ENCODE peak calls at places on chromosome 4, in seven cellular contexts. A is progenitor cell of endocrine pancreas, O is fibroblast of lung, I is SK-N-SH, T is lung, M is tibial artery, D is astrocyte of the spinal cord. Z is an unnamed sample.

GRCh38 chr4:40194602-40195161 is 2.1 kb upstream of the RHOH start:
- DNase-seq in A (no peak), O (no peak), D (no peak), I (peak), M (no peak), T (no peak), Z (peak)

GRCh38 chr4:53781614-53782467 is 190.6 kb upstream of the LNX1 start:
- DNase-seq in I (no peak), T (no peak), A (no peak), M (no peak), D (peak), O (peak), Z (no peak)

GRCh38 chr4:186948361-186949291 is 225.0 kb upstream of the FAT1 start:
- DNase-seq in T (no peak), D (peak), A (no peak), O (peak), M (no peak), I (peak), Z (no peak)

GRCh38 chr4:69032847-69033638 is 63.2 kb upstream of the UGT2B7 start:
- DNase-seq in O (no peak), M (no peak), D (no peak), A (no peak), T (no peak), I (no peak), Z (no peak)

GRCh38 chr4:159291176-159291575 is 188.3 kb downstream of the RAPGEF2 start:
- DNase-seq in D (no peak), A (no peak), I (no peak), T (no peak), O (no peak), M (no peak), Z (no peak)

GRCh38 chr4:138831943-138832342 is 183.6 kb upstream of the NOCT start:
- DNase-seq in M (no peak), I (no peak), T (no peak), A (no peak), D (no peak), O (no peak), Z (no peak)

GRCh38 chr4:165965503-165965902 is 92.5 kb downstream of the TLL1 start:
- DNase-seq in M (no peak), I (no peak), T (no peak), D (no peak), O (peak), A (no peak), Z (no peak)

GRCh38 chr4:75831856-75832405 is 70.3 kb downstream of the PPEF2 start:
- DNase-seq in M (no peak), I (no peak), A (no peak), T (no peak), D (no peak), O (no peak), Z (no peak)

GRCh38 chr4:131499139-131499873 is 1649.8 kb upstream of the PCDH10 start:
- DNase-seq in I (no peak), M (no peak), A (no peak), O (peak), T (no peak), D (peak), Z (no peak)

GRCh38 chr4:39464886-39465501 is 6.1 kb downstream of the LIAS start:
- DNase-seq in M (no peak), T (no peak), A (no peak), O (peak), I (peak), D (peak), Z (no peak)

GRCh38 chr4:54568184-54568583 is 89.6 kb upstream of the KIT start:
- DNase-seq in A (no peak), D (peak), T (no peak), M (no peak), I (no peak), O (peak), Z (no peak)

GRCh38 chr4:95536650-95537049 is 12.1 kb downstream of the UNC5C start:
- DNase-seq in I (no peak), D (no peak), M (no peak), O (no peak), A (no peak), T (no peak), Z (no peak)

GRCh38 chr4:33537527-33537926 is 2706.8 kb downstream of the ARAP2 start:
- DNase-seq in T (no peak), O (no peak), A (no peak), M (no peak), D (no peak), I (no peak), Z (no peak)

GRCh38 chr4:100079264-100079663 is 111.0 kb downstream of the DDIT4L start:
- DNase-seq in O (no peak), M (no peak), I (no peak), A (no peak), D (no peak), T (no peak), Z (peak)

GRCh38 chr4:53477666-53478065 is 100.2 kb downstream of the FIP1L1 start:
- DNase-seq in I (no peak), D (no peak), O (peak), A (no peak), T (no peak), M (no peak), Z (no peak)

GRCh38 chr4:26094911-26095310 is 180.9 kb downstream of the SMIM20 start:
- DNase-seq in M (no peak), A (no peak), D (no peak), O (peak), T (no peak), I (no peak), Z (no peak)

GRCh38 chr4:134585972-134586371 is 384.4 kb upstream of the PABPC4L start:
- DNase-seq in O (peak), M (no peak), D (no peak), I (no peak), A (no peak), T (no peak), Z (peak)

GRCh38 chr4:174157106-174157607 is 126.3 kb downstream of the FBXO8 start:
- DNase-seq in D (no peak), I (no peak), A (no peak), O (no peak), T (no peak), M (no peak), Z (no peak)

GRCh38 chr4:90572996-90573395 is 445.8 kb downstream of the CCSER1 start:
- DNase-seq in M (no peak), A (no peak), I (no peak), T (no peak), D (no peak), O (no peak), Z (no peak)

GRCh38 chr4:77248805-77249204 is 91.8 kb downstream of the CCNG2 start:
- DNase-seq in I (no peak), M (no peak), D (no peak), T (no peak), A (no peak), O (no peak), Z (no peak)

GRCh38 chr4:39718366-39719323 is 20.7 kb downstream of the UBE2K start:
- DNase-seq in D (no peak), I (no peak), A (no peak), T (peak), M (peak), O (peak), Z (peak)

GRCh38 chr4:8188085-8188484 is 11.0 kb upstream of the SH3TC1 start:
- DNase-seq in A (no peak), D (peak), O (no peak), M (no peak), I (peak), T (no peak), Z (no peak)

GRCh38 chr4:85149656-85150055 is 183.2 kb upstream of the WDFY3 start:
- DNase-seq in A (no peak), T (no peak), I (no peak), M (no peak), D (peak), O (peak), Z (no peak)

GRCh38 chr4:153114771-153115321 is 89.4 kb upstream of the TRIM2 start:
- DNase-seq in D (peak), M (no peak), A (no peak), I (no peak), T (no peak), O (peak), Z (peak)

GRCh38 chr4:116342143-116342542 is 743.2 kb downstream of the TRAM1L1 start:
- DNase-seq in D (no peak), I (no peak), O (no peak), T (no peak), M (no peak), A (no peak), Z (no peak)

GRCh38 chr4:12729384-12729783 is 754.8 kb downstream of the RAB28 start:
- DNase-seq in T (no peak), I (peak), M (no peak), O (peak), A (no peak), D (peak), Z (no peak)

GRCh38 chr4:149164282-149164681 is 651.4 kb downstream of the IQCM start:
- DNase-seq in M (no peak), A (no peak), D (peak), T (no peak), I (no peak), O (peak), Z (no peak)

GRCh38 chr4:165600959-165601674 is 222.3 kb downstream of the CPE start:
- DNase-seq in O (peak), A (no peak), T (no peak), M (no peak), I (no peak), D (no peak), Z (no peak)

GRCh38 chr4:150133605-150134004 is 55.4 kb downstream of the DCLK2 start:
- DNase-seq in O (no peak), A (no peak), D (no peak), T (no peak), I (no peak), M (no peak), Z (no peak)

GRCh38 chr4:1462009-1462767 is 55.9 kb upstream of the NKX1-1 start:
- DNase-seq in O (no peak), T (no peak), M (peak), I (peak), A (no peak), D (no peak), Z (no peak)

GRCh38 chr4:15920723-15921591 is 17.6 kb downstream of the FGFBP1 start:
- DNase-seq in T (peak), A (no peak), D (peak), O (peak), M (peak), I (no peak), Z (no peak)

GRCh38 chr4:109827672-109828071 is at the start of gene RRH:
- DNase-seq in I (no peak), D (no peak), A (no peak), O (no peak), M (no peak), T (no peak), Z (no peak)

GRCh38 chr4:109821186-109821585 is 5.6 kb downstream of the GAR1 start:
- DNase-seq in T (no peak), A (no peak), D (no peak), O (no peak), I (no peak), M (no peak), Z (no peak)

GRCh38 chr4:109826719-109827118 is 1.1 kb upstream of the RRH start:
- DNase-seq in O (peak), M (no peak), T (no peak), I (peak), D (peak), A (no peak), Z (no peak)
- TF ChIP-seq CTCF in O (peak), M (peak), T (peak), I (peak), D (peak), A (peak), Z (peak)

GRCh38 chr4:38069271-38069760 is 109.1 kb downstream of the PTTG2 start:
- DNase-seq in I (peak), A (peak), M (no peak), T (peak), D (peak), O (peak), Z (peak)

GRCh38 chr4:38073596-38074234 is 113.5 kb downstream of the PTTG2 start:
- DNase-seq in I (no peak), D (no peak), T (no peak), M (no peak), A (no peak), O (no peak), Z (no peak)

GRCh38 chr4:38072578-38072977 is 112.4 kb downstream of the PTTG2 start:
- DNase-seq in I (no peak), D (no peak), T (no peak), O (no peak), M (no peak), A (no peak), Z (no peak)

GRCh38 chr4:38075370-38076152 is 115.4 kb downstream of the PTTG2 start:
- DNase-seq in O (peak), M (no peak), D (no peak), A (no peak), T (no peak), I (no peak), Z (no peak)

DNA sequence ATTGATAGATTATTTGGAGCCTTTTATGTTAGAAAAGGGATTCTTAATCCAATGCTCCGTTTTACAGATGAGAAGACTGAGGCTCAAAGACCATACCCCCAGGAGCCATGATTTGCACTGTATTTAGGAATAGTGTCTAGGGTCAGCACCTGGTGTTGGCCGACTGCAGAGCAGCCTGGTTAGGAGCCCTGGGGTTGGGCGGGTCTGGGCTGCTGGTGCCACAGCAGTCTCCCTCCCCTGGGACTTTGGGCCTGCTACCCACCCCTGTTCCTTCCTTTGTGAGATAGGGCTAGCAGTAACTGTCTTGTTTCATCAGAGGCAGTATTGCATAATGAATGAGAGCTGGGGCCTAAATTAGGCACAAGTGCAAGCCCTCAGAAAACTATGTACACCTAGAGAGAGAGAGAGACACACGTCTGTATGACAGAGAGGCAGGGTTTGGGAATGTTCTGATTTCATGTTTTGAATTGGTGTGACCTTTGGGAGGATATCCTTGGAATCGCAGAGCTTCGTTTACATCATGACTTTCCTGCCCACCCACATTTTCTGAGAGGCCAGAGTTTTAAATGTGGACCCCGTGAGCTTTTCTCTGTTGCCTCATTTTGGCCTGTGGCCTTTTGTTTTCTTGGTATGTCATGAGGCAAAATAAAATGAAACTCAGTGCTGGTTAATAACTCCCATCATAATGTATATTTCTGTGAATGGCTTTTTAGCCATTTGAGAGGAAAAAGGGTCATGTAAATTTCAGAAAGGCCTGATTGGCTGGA is 111.8 kb downstream of the PTTG2 start:
- DNase-seq in A (no peak), T (no peak), O (no peak), M (no peak), D (no peak), I (no peak), Z (no peak)
- TF ChIP-seq CTCF in A (no peak), T (no peak), O (peak), M (no peak), D (no peak), I (no peak), Z (no peak)

DNA sequence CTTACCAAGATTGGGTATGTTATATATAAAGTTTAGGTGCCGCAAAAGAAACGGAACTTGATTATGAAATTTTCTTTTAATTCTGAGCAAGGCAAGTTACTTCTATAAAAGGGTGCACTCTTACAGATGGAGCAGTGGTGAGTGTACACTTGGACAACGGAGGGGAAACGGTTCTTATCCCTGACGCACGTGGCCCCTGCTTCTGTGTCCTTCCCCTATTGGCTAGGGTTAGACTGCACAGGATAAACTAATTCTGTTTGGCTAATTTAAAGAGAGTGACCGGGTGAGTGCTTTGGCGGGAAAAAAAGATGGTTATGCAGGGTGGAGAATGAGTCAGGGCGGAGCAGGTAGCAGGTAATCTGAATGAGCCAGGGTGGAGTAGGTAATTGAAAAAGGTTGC is 149.5 kb downstream of the GC start:
- DNase-seq in M (no peak), A (no peak), O (no peak), D (no peak), I (no peak), T (no peak), Z (no peak)
- TF ChIP-seq CTCF in M (no peak), A (no peak), O (no peak), D (no peak), I (no peak), T (no peak), Z (no peak)

GRCh38 chr4:2712261-2712842 is 43.8 kb downstream of the TNIP2 start:
- DNase-seq in T (no peak), A (no peak), D (peak), I (no peak), O (peak), M (peak), Z (no peak)
- TF ChIP-seq CTCF in T (no peak), A (peak), D (peak), I (peak), O (peak), M (no peak), Z (no peak)

DNA sequence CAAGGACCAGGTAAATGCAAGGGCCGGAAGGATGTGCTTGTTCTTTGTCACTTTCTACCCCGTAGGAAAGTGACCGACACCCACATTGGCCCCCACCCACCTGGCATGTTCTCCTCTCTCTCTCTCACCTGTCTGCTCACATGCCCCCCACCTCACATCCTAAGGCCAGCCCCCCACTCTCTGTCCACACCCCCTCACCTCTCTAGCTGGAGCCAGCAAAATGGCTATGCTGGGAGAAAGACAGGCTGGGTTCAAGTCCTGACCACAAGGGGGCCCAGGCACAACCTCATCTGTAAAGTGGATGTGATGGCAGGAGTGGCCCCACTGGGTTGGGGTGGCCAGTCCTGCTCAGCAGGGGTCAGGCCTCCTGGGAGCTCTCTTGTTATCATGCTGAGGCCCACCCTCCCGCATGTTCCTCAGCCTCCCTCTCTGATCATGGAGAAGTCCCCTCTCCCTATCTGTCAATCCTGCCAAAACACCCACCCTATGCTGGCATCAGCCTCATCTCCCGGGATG is 1.7 kb upstream of the PPP2R2C start:
- DNase-seq in M (no peak), A (peak), I (peak), T (no peak), O (no peak), D (no peak), Z (no peak)
- TF ChIP-seq CTCF in M (no peak), A (peak), I (no peak), T (no peak), O (no peak), D (no peak), Z (no peak)

GRCh38 chr4:74000301-74000700 is 1.8 kb upstream of the CXCL5 start:
- DNase-seq in A (no peak), I (no peak), T (no peak), M (no peak), O (no peak), D (no peak), Z (no peak)

DNA sequence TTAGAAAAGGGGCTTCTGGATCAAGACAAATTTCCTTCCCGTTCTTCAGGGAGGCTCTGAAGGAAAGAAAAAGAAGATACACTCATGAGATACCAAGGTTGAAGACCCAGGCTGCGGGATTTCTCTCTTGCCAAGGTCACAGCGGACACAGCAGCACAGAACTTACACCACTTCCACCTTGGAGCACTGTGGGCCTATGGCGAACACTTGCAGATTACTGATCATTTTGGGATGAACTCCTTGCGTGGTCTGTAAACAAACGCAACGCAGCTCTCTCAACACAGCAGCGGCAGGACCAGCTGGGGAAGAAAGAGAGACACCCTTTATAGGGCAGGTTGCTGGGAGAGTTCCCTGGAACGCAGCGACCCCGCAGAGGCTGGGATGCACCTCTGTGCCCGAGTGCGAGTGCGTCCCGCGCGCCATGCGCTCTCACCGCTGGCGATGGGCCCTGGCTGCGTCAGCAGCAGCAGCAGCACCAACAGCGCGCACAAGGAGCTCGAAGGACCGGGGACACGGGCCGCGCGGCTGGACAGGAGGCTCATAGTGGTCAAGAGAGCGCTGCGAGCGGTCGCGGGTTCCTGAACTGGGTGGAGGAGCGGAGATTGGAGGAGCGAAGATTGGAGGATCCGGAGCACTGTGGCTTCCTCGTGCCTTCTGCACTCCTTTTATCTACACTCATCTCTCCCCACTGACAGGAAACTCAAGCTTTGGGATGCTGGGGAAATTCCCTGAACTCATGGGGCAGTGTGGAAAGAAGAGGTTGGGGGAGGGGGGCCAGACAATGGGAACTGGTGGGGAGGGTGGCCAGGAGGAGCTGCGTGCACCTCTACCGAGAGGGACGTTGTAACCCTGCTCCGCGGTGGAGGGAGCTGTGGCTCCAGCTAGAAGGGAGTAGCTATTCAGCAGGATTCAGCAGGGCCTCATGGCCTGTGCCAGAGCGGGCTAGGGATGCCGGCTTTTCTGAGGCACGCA is at the start of gene CXCL5:
- DNase-seq in D (peak), A (peak), O (peak), M (no peak), T (no peak), I (no peak), Z (no peak)
- TF ChIP-seq CTCF in D (no peak), A (peak), O (peak), M (no peak), T (no peak), I (no peak), Z (no peak)

Z was measured in activated CD8-positive, alpha-beta T cell treated with anti-CD3 and anti-CD28 coated beads for 36 hours.